ENCODE peak calls at places on chromosomes 11 and 22, in four cellular contexts. P is NB4; L is NCI-H510A treated with DMSO at 0.1 percent for 48 hours; B is stimulated activated CD4-positive, alpha-beta T cell treated with anti-CD3 and anti-CD28 coated beads, Interleukin-2, amount 100 ng/mL, for 24 hours. M is an unnamed sample.
A peak's percentile ranks its signal among the peaks of the same experiment; 100 is the strongest.

GRCh38 chr11:62680825-62681240 is 2.0 kb upstream of the UBXN1 start:
- DNase-seq in P (peak; percentile 88), L (peak; percentile 71), B (peak; percentile 27), M (peak; percentile 73)

GRCh38 chr11:44285756-44286155 is 24.2 kb downstream of the ALX4 start:
- DNase-seq in P (no peak), L (no peak), B (no peak), M (no peak)

GRCh38 chr11:28739489-28740280 is 631.5 kb downstream of the METTL15 start:
- DNase-seq in P (no peak), L (no peak), B (no peak), M (no peak)

GRCh38 chr11:74650498-74650897 is 58.1 kb downstream of the POLD3 start:
- DNase-seq in P (no peak), L (peak; percentile 80), B (no peak), M (no peak)

GRCh38 chr11:75425422-75425821 is 7.6 kb downstream of the KLHL35 start:
- DNase-seq in P (peak; percentile 43), L (no peak), B (no peak), M (no peak)

GRCh38 chr22:31139866-31140716 is at the start of gene PLA2G3:
- DNase-seq in P (no peak), L (peak; percentile 87), B (no peak), M (no peak)

GRCh38 chr11:14891143-14892035 is 642 bp downstream of the CYP2R1 start:
- DNase-seq in P (peak; percentile 93), L (peak; percentile 77), B (peak; percentile 81), M (no peak)

GRCh38 chr22:50535113-50535512 is 5.3 kb upstream of the TYMP start:
- DNase-seq in P (no peak), L (no peak), B (no peak), M (no peak)

M was measured in AML-193.